ENCODE peak calls at places on chromosome 11, in seven cellular contexts. One of them, this sample, is unnamed.

GRCh38 chr11:59158206-59159068 is 13.5 kb upstream of the DTX4 start:
- DNase-seq in fibroblast of lung: peak; percentile 81
- DNase-seq in fibroblast of pulmonary artery: peak; percentile 86
- DNase-seq in CD8-positive, alpha-beta T cell: peak; percentile 52
- DNase-seq in IMR-90: peak; percentile 75
- DNase-seq in tibial nerve: no peak
- DNase-seq in suprapubic skin: peak; percentile 66
- DNase-seq in this sample: no peak

GRCh38 chr11:43992834-43993637 is 50.6 kb downstream of the C11orf96 start:
- DNase-seq in fibroblast of lung: peak; percentile 64
- DNase-seq in fibroblast of pulmonary artery: peak; percentile 46
- DNase-seq in CD8-positive, alpha-beta T cell: no peak
- DNase-seq in IMR-90: peak; percentile 53
- DNase-seq in tibial nerve: no peak
- DNase-seq in suprapubic skin: no peak
- DNase-seq in this sample: no peak

GRCh38 chr11:1510928-1511327 is 24.3 kb upstream of the MOB2 start:
- DNase-seq in fibroblast of lung: no peak
- DNase-seq in fibroblast of pulmonary artery: no peak
- DNase-seq in CD8-positive, alpha-beta T cell: no peak
- DNase-seq in IMR-90: no peak
- DNase-seq in tibial nerve: no peak
- DNase-seq in suprapubic skin: no peak
- DNase-seq in this sample: no peak

GRCh38 chr11:2655834-2656622 is 43.8 kb downstream of the KCNQ1OT1 start:
- DNase-seq in fibroblast of lung: peak; percentile 15
- DNase-seq in fibroblast of pulmonary artery: no peak
- DNase-seq in CD8-positive, alpha-beta T cell: no peak
- DNase-seq in IMR-90: peak; percentile 51
- DNase-seq in tibial nerve: no peak
- DNase-seq in suprapubic skin: no peak
- DNase-seq in this sample: no peak

GRCh38 chr11:45323598-45324249 is 37.6 kb upstream of the SYT13 start:
- DNase-seq in fibroblast of lung: no peak
- DNase-seq in fibroblast of pulmonary artery: no peak
- DNase-seq in CD8-positive, alpha-beta T cell: no peak
- DNase-seq in IMR-90: no peak
- DNase-seq in tibial nerve: no peak
- DNase-seq in suprapubic skin: no peak
- DNase-seq in this sample: peak; percentile 48

GRCh38 chr11:19117760-19118097 is 761 bp downstream of the ZDHHC13 start:
- DNase-seq in fibroblast of lung: peak; percentile 14
- DNase-seq in fibroblast of pulmonary artery: peak; percentile 24
- DNase-seq in CD8-positive, alpha-beta T cell: no peak
- DNase-seq in IMR-90: peak; percentile 5
- DNase-seq in tibial nerve: no peak
- DNase-seq in suprapubic skin: no peak
- DNase-seq in this sample: no peak

GRCh38 chr11:33773399-33774355 is 643 bp downstream of the FBXO3 start:
- DNase-seq in fibroblast of lung: no peak
- DNase-seq in fibroblast of pulmonary artery: no peak
- DNase-seq in CD8-positive, alpha-beta T cell: peak; percentile 67
- DNase-seq in IMR-90: peak; percentile 43
- DNase-seq in tibial nerve: no peak
- DNase-seq in suprapubic skin: no peak
- DNase-seq in this sample: no peak

GRCh38 chr11:64419257-64419790 is 60.4 kb downstream of the RPS6KA4 start:
- DNase-seq in fibroblast of lung: no peak
- DNase-seq in fibroblast of pulmonary artery: no peak
- DNase-seq in CD8-positive, alpha-beta T cell: no peak
- DNase-seq in IMR-90: no peak
- DNase-seq in tibial nerve: no peak
- DNase-seq in suprapubic skin: no peak
- DNase-seq in this sample: no peak

DNA sequence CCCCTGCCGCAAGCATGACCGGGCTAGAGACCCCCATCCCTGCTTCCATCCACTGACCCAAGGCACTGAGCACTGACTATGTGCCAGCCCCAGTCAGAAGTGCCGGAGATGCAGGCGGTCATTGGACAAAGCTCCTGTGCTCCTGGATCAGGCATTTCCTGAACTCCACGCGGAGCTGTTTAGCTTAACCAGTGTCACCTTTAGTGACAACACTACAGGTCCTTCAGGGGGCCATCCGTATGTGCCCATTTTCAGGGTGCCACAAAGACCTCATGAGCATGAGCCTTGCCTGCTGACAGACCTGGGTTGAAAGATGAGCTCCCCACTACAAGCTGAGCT is 63.0 kb upstream of the FGF3 start:
- DNase-seq in fibroblast of lung: no peak
- DNase-seq in fibroblast of pulmonary artery: no peak
- DNase-seq in CD8-positive, alpha-beta T cell: no peak
- DNase-seq in IMR-90: no peak
- DNase-seq in tibial nerve: no peak
- DNase-seq in suprapubic skin: peak; percentile 24
- DNase-seq in this sample: no peak
- TF ChIP-seq CTCF in fibroblast of lung: no peak
- TF ChIP-seq CTCF in fibroblast of pulmonary artery: no peak
- TF ChIP-seq CTCF in CD8-positive, alpha-beta T cell: no peak
- TF ChIP-seq CTCF in IMR-90: no peak
- TF ChIP-seq CTCF in tibial nerve: no peak
- TF ChIP-seq CTCF in suprapubic skin: no peak
- TF ChIP-seq CTCF in this sample: peak; percentile 1

GRCh38 chr11:112085822-112086421 is 634 bp downstream of the TIMM8B start:
- DNase-seq in fibroblast of lung: peak; percentile 36
- DNase-seq in fibroblast of pulmonary artery: peak; percentile 31
- DNase-seq in CD8-positive, alpha-beta T cell: peak; percentile 46
- DNase-seq in IMR-90: peak; percentile 17
- DNase-seq in tibial nerve: no peak
- DNase-seq in suprapubic skin: no peak
- DNase-seq in this sample: no peak
- TF ChIP-seq CTCF in fibroblast of lung: no peak
- TF ChIP-seq CTCF in fibroblast of pulmonary artery: no peak
- TF ChIP-seq CTCF in CD8-positive, alpha-beta T cell: no peak
- TF ChIP-seq CTCF in IMR-90: no peak
- TF ChIP-seq CTCF in tibial nerve: no peak
- TF ChIP-seq CTCF in suprapubic skin: no peak
- TF ChIP-seq CTCF in this sample: no peak

GRCh38 chr11:47716692-47717091 is 1.5 kb upstream of the AGBL2 start:
- DNase-seq in fibroblast of lung: no peak
- DNase-seq in fibroblast of pulmonary artery: no peak
- DNase-seq in CD8-positive, alpha-beta T cell: no peak
- DNase-seq in IMR-90: no peak
- DNase-seq in tibial nerve: no peak
- DNase-seq in suprapubic skin: no peak
- DNase-seq in this sample: no peak
- TF ChIP-seq CTCF in fibroblast of lung: no peak
- TF ChIP-seq CTCF in fibroblast of pulmonary artery: no peak
- TF ChIP-seq CTCF in CD8-positive, alpha-beta T cell: no peak
- TF ChIP-seq CTCF in IMR-90: no peak
- TF ChIP-seq CTCF in tibial nerve: no peak
- TF ChIP-seq CTCF in suprapubic skin: no peak
- TF ChIP-seq CTCF in this sample: no peak

DNA sequence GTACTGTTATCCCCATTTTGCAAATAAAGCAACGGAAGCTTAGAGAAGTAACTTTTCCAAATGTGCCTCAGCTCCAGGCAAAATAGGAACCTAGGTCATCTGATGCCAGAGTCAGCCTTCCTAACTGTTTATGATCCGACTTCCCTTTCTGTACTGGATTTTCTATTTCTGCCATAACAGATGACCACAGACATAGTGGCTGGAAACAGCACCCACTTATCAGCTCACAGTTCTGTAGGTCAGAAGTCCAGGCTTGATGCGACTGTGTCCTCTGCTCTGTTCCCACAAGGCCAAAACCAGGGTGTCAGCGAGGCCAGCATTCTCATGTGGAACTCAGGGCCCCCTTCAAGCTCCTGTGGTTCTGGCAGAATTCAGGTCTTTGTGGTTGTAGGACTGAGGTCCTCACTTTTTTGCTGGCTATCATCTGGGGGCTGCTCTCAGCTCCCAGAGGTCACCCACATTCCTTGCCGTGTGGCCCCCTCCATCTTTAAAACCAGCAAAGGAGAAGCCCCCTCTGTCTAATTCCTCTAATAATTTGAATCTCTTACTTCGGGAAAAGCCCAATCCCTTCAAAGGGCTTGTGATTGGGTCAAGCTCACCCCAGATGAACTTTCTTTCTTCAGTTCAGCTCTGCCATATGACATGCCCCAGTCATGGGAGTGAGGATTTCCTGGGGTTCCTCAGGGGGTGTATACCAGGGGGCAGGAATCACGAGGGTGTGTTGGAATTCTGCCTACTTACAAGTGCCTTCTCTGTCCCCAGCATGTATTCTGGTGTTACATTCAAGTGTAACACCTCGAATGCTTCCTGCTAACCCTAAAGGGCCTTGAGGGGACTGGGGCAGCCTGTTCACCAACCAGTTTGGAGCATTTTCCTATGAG is 15.3 kb downstream of the KCNJ5 start:
- DNase-seq in fibroblast of lung: no peak
- DNase-seq in fibroblast of pulmonary artery: no peak
- DNase-seq in CD8-positive, alpha-beta T cell: no peak
- DNase-seq in IMR-90: no peak
- DNase-seq in tibial nerve: no peak
- DNase-seq in suprapubic skin: no peak
- DNase-seq in this sample: no peak
- TF ChIP-seq CTCF in fibroblast of lung: no peak
- TF ChIP-seq CTCF in fibroblast of pulmonary artery: no peak
- TF ChIP-seq CTCF in CD8-positive, alpha-beta T cell: peak; percentile 28
- TF ChIP-seq CTCF in IMR-90: no peak
- TF ChIP-seq CTCF in tibial nerve: no peak
- TF ChIP-seq CTCF in suprapubic skin: no peak
- TF ChIP-seq CTCF in this sample: no peak

GRCh38 chr11:16047073-16047472 is 309.3 kb downstream of the SOX6 start:
- DNase-seq in fibroblast of lung: no peak
- DNase-seq in fibroblast of pulmonary artery: peak; percentile 4
- DNase-seq in CD8-positive, alpha-beta T cell: no peak
- DNase-seq in IMR-90: no peak
- DNase-seq in tibial nerve: no peak
- DNase-seq in suprapubic skin: no peak
- DNase-seq in this sample: no peak
- TF ChIP-seq CTCF in fibroblast of lung: no peak
- TF ChIP-seq CTCF in fibroblast of pulmonary artery: no peak
- TF ChIP-seq CTCF in CD8-positive, alpha-beta T cell: no peak
- TF ChIP-seq CTCF in IMR-90: no peak
- TF ChIP-seq CTCF in tibial nerve: no peak
- TF ChIP-seq CTCF in suprapubic skin: no peak
- TF ChIP-seq CTCF in this sample: no peak

GRCh38 chr11:10858505-10859360 is 880 bp upstream of the ZBED5 start:
- DNase-seq in fibroblast of lung: peak; percentile 48
- DNase-seq in fibroblast of pulmonary artery: no peak
- DNase-seq in CD8-positive, alpha-beta T cell: peak; percentile 42
- DNase-seq in IMR-90: peak; percentile 19
- DNase-seq in tibial nerve: peak; percentile 36
- DNase-seq in suprapubic skin: no peak
- DNase-seq in this sample: peak; percentile 80

GRCh38 chr11:10855295-10855694 is 2.6 kb downstream of the ZBED5 start:
- DNase-seq in fibroblast of lung: no peak
- DNase-seq in fibroblast of pulmonary artery: no peak
- DNase-seq in CD8-positive, alpha-beta T cell: no peak
- DNase-seq in IMR-90: no peak
- DNase-seq in tibial nerve: no peak
- DNase-seq in suprapubic skin: no peak
- DNase-seq in this sample: no peak

GRCh38 chr11:10856689-10857603 is 907 bp downstream of the ZBED5 start:
- DNase-seq in fibroblast of lung: peak; percentile 34
- DNase-seq in fibroblast of pulmonary artery: peak; percentile 37
- DNase-seq in CD8-positive, alpha-beta T cell: no peak
- DNase-seq in IMR-90: peak; percentile 28
- DNase-seq in tibial nerve: no peak
- DNase-seq in suprapubic skin: no peak
- DNase-seq in this sample: no peak

GRCh38 chr11:10861047-10861446 is 3.2 kb upstream of the ZBED5 start:
- DNase-seq in fibroblast of lung: no peak
- DNase-seq in fibroblast of pulmonary artery: no peak
- DNase-seq in CD8-positive, alpha-beta T cell: no peak
- DNase-seq in IMR-90: no peak
- DNase-seq in tibial nerve: no peak
- DNase-seq in suprapubic skin: no peak
- DNase-seq in this sample: no peak

DNA sequence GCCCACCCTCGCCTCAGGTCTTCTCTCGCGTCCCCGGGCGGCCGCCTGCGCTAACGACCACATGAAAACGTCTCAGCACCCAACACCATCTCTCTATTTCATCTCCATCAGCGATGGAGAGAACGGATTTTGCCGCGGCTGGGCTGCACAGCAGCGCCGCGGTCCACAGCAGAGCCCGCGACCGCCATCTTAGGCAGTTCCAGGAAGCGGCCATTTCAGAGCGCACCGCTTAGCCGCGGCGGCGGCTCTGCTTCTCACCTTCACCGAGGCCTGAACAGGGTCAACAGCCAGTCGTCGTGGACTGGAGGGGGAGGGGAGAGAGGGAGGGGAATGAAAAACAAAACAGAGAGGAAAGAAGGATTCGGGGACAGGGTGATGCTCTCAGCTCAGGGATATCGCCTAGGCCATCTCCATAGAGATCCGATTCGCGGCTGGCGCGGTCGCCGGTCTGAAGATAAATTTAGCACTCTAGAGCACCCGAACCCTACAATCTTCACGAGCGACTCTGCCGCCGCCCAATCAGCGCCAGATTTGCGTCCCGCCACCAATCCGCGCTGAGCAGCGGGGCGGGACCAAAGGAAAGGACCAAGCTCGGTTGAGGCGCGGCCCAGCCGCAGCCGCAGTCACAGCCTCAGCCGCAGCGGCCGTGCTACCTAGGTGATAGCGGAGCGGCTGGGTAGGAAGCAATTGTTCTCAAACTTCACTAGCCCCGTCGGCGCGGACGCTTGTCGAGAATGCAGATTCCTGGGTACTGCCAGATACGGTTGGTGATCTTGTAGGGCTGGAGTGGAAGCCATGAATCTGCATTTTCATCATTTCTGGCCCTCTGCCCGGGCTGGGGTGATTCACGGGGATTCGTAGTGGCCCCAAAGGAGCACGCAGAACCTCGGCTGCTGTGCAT is at the start of gene ZBED5:
- DNase-seq in fibroblast of lung: peak; percentile 98
- DNase-seq in fibroblast of pulmonary artery: peak; percentile 98
- DNase-seq in CD8-positive, alpha-beta T cell: peak; percentile 95
- DNase-seq in IMR-90: peak; percentile 97
- DNase-seq in tibial nerve: peak; percentile 96
- DNase-seq in suprapubic skin: peak; percentile 97
- DNase-seq in this sample: peak; percentile 96
- TF ChIP-seq CTCF in fibroblast of lung: peak; percentile 17
- TF ChIP-seq CTCF in fibroblast of pulmonary artery: no peak
- TF ChIP-seq CTCF in CD8-positive, alpha-beta T cell: no peak
- TF ChIP-seq CTCF in IMR-90: peak; percentile 7
- TF ChIP-seq CTCF in tibial nerve: no peak
- TF ChIP-seq CTCF in suprapubic skin: no peak
- TF ChIP-seq CTCF in this sample: peak; percentile 20